ENCODE peak calls at places on chromosomes 12 and 14, in four cellular contexts. B is ELF-1, T is dermis microvascular lymphatic vessel endothelial cell, A is non-pigmented ciliary epithelial cell. M is an unnamed sample.

GRCh38 chr12:19402211-19402610 is 37.1 kb upstream of the AEBP2 start:
- DNase-seq in B (peak; percentile 33), T (no peak), A (no peak), M (no peak)

GRCh38 chr12:94183702-94184379 is 35.5 kb downstream of the PLXNC1 start:
- DNase-seq in B (no peak), T (no peak), A (no peak), M (no peak)

GRCh38 chr12:122003646-122004611 is 17.8 kb upstream of the BCL7A start:
- DNase-seq in B (no peak), T (no peak), A (no peak), M (no peak)

GRCh38 chr12:98870521-98870920 is 225.4 kb downstream of the APAF1 start:
- DNase-seq in B (peak; percentile 14), T (no peak), A (no peak), M (no peak)

GRCh38 chr12:57726884-57727757 is 11.4 kb downstream of the AGAP2 start:
- DNase-seq in B (peak; percentile 11), T (peak; percentile 46), A (no peak), M (peak; percentile 34)

GRCh38 chr12:74431821-74432220 is 105.8 kb upstream of the ATXN7L3B start:
- DNase-seq in B (no peak), T (no peak), A (no peak), M (no peak)

GRCh38 chr14:74221741-74222140 is 17.5 kb upstream of the VSX2 start:
- DNase-seq in B (no peak), T (no peak), A (no peak), M (no peak)

GRCh38 chr12:124111006-124111405 is 138.0 kb downstream of the ZNF664 start:
- DNase-seq in B (no peak), T (peak; percentile 64), A (no peak), M (no peak)

GRCh38 chr14:22314183-22314820 is 274.7 kb downstream of the DAD1 start:
- DNase-seq in B (no peak), T (peak; percentile 53), A (no peak), M (no peak)

GRCh38 chr12:57632369-57632897 is 568 bp downstream of the B4GALNT1 start:
- DNase-seq in B (peak; percentile 44), T (no peak), A (no peak), M (no peak)

GRCh38 chr12:123143753-123144461 is 7.0 kb downstream of the PITPNM2 start:
- DNase-seq in B (no peak), T (no peak), A (no peak), M (no peak)

GRCh38 chr14:105065280-105066228 is at the start of gene GPR132:
- DNase-seq in B (no peak), T (peak; percentile 31), A (no peak), M (no peak)

GRCh38 chr12:123516221-123516780 is 17.2 kb downstream of the RILPL1 start:
- DNase-seq in B (peak; percentile 95), T (no peak), A (no peak), M (no peak)

GRCh38 chr12:108047130-108047550 is 81.9 kb upstream of the WSCD2 start:
- DNase-seq in B (no peak), T (no peak), A (no peak), M (no peak)

GRCh38 chr12:68237523-68238070 is 12.0 kb upstream of the IL26 start:
- DNase-seq in B (no peak), T (no peak), A (no peak), M (no peak)

GRCh38 chr12:57836442-57837375 is 9.8 kb downstream of the CTDSP2 start:
- DNase-seq in B (peak; percentile 50), T (peak; percentile 77), A (no peak), M (peak; percentile 53)

GRCh38 chr12:11833174-11833895 is 183.9 kb downstream of the ETV6 start:
- DNase-seq in B (no peak), T (no peak), A (no peak), M (no peak)

GRCh38 chr12:49698619-49699545 is 8.3 kb downstream of the FMNL3 start:
- DNase-seq in B (peak; percentile 64), T (peak; percentile 83), A (no peak), M (no peak)

GRCh38 chr12:67533159-67533558 is 115.4 kb upstream of the DYRK2 start:
- DNase-seq in B (no peak), T (no peak), A (no peak), M (no peak)

GRCh38 chr12:5154091-5154490 is 110.4 kb downstream of the KCNA5 start:
- DNase-seq in B (peak; percentile 74), T (no peak), A (no peak), M (no peak)

GRCh38 chr12:120196363-120196762 is 1.8 kb upstream of the GCN1 start:
- DNase-seq in B (no peak), T (no peak), A (no peak), M (no peak)

GRCh38 chr14:88592016-88592415 is 29.2 kb downstream of the ZC3H14 start:
- DNase-seq in B (no peak), T (no peak), A (no peak), M (no peak)

GRCh38 chr12:2640709-2641108 is 154.1 kb upstream of the FKBP4 start:
- DNase-seq in B (peak; percentile 78), T (peak; percentile 96), A (peak; percentile 92), M (peak; percentile 48)

GRCh38 chr12:19792028-19792427 is 352.7 kb downstream of the AEBP2 start:
- DNase-seq in B (no peak), T (no peak), A (no peak), M (no peak)

GRCh38 chr14:29927596-29928341 is at the start of gene PRKD1:
- DNase-seq in B (peak; percentile 30), T (peak; percentile 75), A (no peak), M (no peak)

GRCh38 chr12:26940820-26941219 is 2.5 kb downstream of the FGFR1OP2 start:
- DNase-seq in B (no peak), T (peak; percentile 22), A (peak; percentile 20), M (no peak)

GRCh38 chr14:64983439-64984310 is 3.0 kb upstream of the FNTB start:
- DNase-seq in B (no peak), T (peak; percentile 65), A (no peak), M (no peak)

GRCh38 chr12:75196865-75197264 is 12.8 kb downstream of the KCNC2 start:
- DNase-seq in B (no peak), T (no peak), A (no peak), M (no peak)

GRCh38 chr14:74670726-74671125 is 42.2 kb downstream of the AREL1 start:
- DNase-seq in B (no peak), T (peak; percentile 27), A (peak; percentile 43), M (no peak)

GRCh38 chr12:85632390-85632789 is 203.8 kb downstream of the RASSF9 start:
- DNase-seq in B (no peak), T (no peak), A (no peak), M (no peak)

GRCh38 chr14:64707661-64708060 is 3.4 kb downstream of the PLEKHG3 start:
- DNase-seq in B (no peak), T (peak; percentile 37), A (peak; percentile 81), M (no peak)

GRCh38 chr12:43835656-43836454 is at the start of gene TMEM117:
- DNase-seq in B (peak; percentile 45), T (peak; percentile 58), A (no peak), M (peak; percentile 73)